ENCODE peak calls at places on chromosomes 11 and 22, in five cellular contexts. A is neural progenitor cell; I is CD8-positive, alpha-beta memory T cell; Q is OCI-LY7; R is body of pancreas. J is an unnamed sample.

GRCh38 chr22:40509401-40510134 is 127.0 kb downstream of the MRTFA start:
- DNase-seq in A (no peak), I (no peak), Q (no peak), R (peak), J (no peak)

GRCh38 chr11:70478194-70478890 is 80.0 kb downstream of the CTTN start:
- DNase-seq in A (no peak), I (no peak), Q (no peak), R (no peak), J (no peak)

GRCh38 chr11:46967962-46968361 is 31.4 kb downstream of the CSTPP1 start:
- DNase-seq in A (no peak), I (no peak), Q (no peak), R (no peak), J (no peak)

GRCh38 chr22:19879248-19879575 is 24.5 kb upstream of the GNB1L start:
- DNase-seq in A (no peak), I (no peak), Q (no peak), R (peak), J (no peak)

GRCh38 chr11:10605941-10606381 is 37.5 kb upstream of the LYVE1 start:
- DNase-seq in A (peak), I (no peak), Q (no peak), R (no peak), J (peak)

GRCh38 chr11:130163346-130164220 is 4.0 kb downstream of the ST14 start:
- DNase-seq in A (no peak), I (no peak), Q (peak), R (peak), J (no peak)

GRCh38 chr11:119338946-119339580 is 1.6 kb downstream of the C1QTNF5 start:
- DNase-seq in A (no peak), I (no peak), Q (no peak), R (no peak), J (no peak)

GRCh38 chr11:107859459-107860239 is 1.1 kb upstream of the SLC35F2 start:
- DNase-seq in A (peak), I (peak), Q (peak), R (peak), J (peak)

GRCh38 chr11:45646275-45646970 is 19.0 kb downstream of the CHST1 start:
- DNase-seq in A (peak), I (no peak), Q (peak), R (no peak), J (peak)

GRCh38 chr11:6693342-6694228 is 10.4 kb upstream of the MRPL17 start:
- DNase-seq in A (no peak), I (no peak), Q (no peak), R (no peak), J (peak)

GRCh38 chr11:85663080-85663729 is 1.7 kb downstream of the CREBZF start:
- DNase-seq in A (no peak), I (no peak), Q (peak), R (no peak), J (peak)

GRCh38 chr11:109302591-109303334 is 119.2 kb upstream of the C11orf87 start:
- DNase-seq in A (no peak), I (no peak), Q (no peak), R (no peak), J (no peak)

GRCh38 chr11:117618273-117618672 is 178.7 kb downstream of the DSCAML1 start:
- DNase-seq in A (no peak), I (no peak), Q (no peak), R (no peak), J (no peak)

GRCh38 chr11:114202011-114202609 is 94.1 kb upstream of the NNMT start:
- DNase-seq in A (no peak), I (no peak), Q (no peak), R (no peak), J (no peak)

GRCh38 chr11:68658097-68658496 is 26.2 kb upstream of the GAL start:
- DNase-seq in A (no peak), I (no peak), Q (no peak), R (no peak), J (no peak)

GRCh38 chr22:36991220-36991619 is 28.0 kb downstream of the TST start:
- DNase-seq in A (no peak), I (no peak), Q (no peak), R (no peak), J (no peak)

GRCh38 chr11:126419801-126420729 is 64.6 kb downstream of the ST3GAL4 start:
- DNase-seq in A (no peak), I (no peak), Q (peak), R (no peak), J (no peak)

GRCh38 chr22:28541137-28541536 is 138.5 kb downstream of the TTC28 start:
- DNase-seq in A (peak), I (no peak), Q (no peak), R (no peak), J (no peak)

GRCh38 chr11:20066783-20067156 is 93.5 kb downstream of the DBX1 start:
- DNase-seq in A (no peak), I (no peak), Q (no peak), R (no peak), J (no peak)

GRCh38 chr11:43282607-43283440 is 29.0 kb upstream of the API5 start:
- DNase-seq in A (peak), I (peak), Q (peak), R (peak), J (peak)

GRCh38 chr11:101129203-101129943 is at the start of gene PGR:
- DNase-seq in A (peak), I (no peak), Q (no peak), R (peak), J (peak)

GRCh38 chr11:24567380-24567779 is 70.5 kb downstream of the LUZP2 start:
- DNase-seq in A (no peak), I (no peak), Q (no peak), R (no peak), J (no peak)

DNA sequence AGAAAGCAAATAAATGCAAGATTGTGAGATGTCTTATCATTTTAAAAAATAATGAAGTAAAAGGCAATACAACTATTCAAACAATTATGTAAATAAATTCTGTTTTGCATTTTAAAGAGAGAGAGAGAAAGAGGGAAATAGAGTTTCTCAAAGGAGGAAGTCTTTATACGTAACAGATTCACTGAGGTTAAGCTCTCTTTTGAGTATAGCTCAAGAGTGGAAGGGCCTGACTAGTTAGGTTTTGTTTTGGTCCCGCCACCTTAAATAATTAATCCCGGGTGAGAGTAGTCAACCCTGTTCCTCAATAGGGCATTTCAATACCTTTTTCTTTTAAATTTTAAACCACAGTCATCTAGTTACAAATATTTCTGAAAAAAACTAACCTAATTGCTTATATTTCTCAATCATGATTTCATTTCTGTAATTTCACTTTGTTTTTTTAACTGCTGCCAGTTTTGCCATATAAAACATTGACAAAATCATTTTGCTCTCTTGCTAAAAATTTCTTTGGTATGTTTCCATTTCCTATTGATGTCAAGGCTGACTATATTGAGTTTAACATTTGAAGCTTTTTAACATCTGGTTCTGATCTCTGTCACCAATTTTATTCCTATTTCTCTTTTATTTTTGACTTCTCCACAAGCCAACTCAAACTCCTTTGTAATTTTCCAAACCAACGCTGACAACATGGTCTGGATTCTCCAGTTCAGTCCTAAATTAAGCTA is 10.2 kb downstream of the OR10D3 start:
- DNase-seq in A (peak), I (no peak), Q (no peak), R (no peak), J (no peak)
- H3K27ac ChIP-seq in A (no peak), I (no peak), Q (no peak), R (no peak), J (no peak)

GRCh38 chr11:79412761-79413160 is 28.1 kb downstream of the TENM4 start:
- DNase-seq in A (no peak), I (no peak), Q (no peak), R (no peak), J (no peak)
- H3K27ac ChIP-seq in A (no peak), I (no peak), Q (no peak), R (no peak), J (no peak)

GRCh38 chr22:27197071-27197470 is 539.7 kb downstream of the MIAT start:
- DNase-seq in A (no peak), I (no peak), Q (no peak), R (no peak), J (no peak)
- H3K27ac ChIP-seq in A (no peak), I (no peak), Q (no peak), R (no peak), J (no peak)

GRCh38 chr11:2390871-2391662 is 9.5 kb upstream of the TSSC4 start:
- DNase-seq in A (peak), I (no peak), Q (peak), R (no peak), J (peak)

GRCh38 chr11:2391663-2391975 is 8.9 kb upstream of the TSSC4 start:
- DNase-seq in A (no peak), I (no peak), Q (no peak), R (no peak), J (no peak)

GRCh38 chr11:2393111-2393868 is 7.3 kb upstream of the TSSC4 start:
- DNase-seq in A (no peak), I (no peak), Q (peak), R (no peak), J (no peak)

GRCh38 chr11:2393941-2394817 is 6.4 kb upstream of the TSSC4 start:
- DNase-seq in A (no peak), I (no peak), Q (peak), R (no peak), J (no peak)

DNA sequence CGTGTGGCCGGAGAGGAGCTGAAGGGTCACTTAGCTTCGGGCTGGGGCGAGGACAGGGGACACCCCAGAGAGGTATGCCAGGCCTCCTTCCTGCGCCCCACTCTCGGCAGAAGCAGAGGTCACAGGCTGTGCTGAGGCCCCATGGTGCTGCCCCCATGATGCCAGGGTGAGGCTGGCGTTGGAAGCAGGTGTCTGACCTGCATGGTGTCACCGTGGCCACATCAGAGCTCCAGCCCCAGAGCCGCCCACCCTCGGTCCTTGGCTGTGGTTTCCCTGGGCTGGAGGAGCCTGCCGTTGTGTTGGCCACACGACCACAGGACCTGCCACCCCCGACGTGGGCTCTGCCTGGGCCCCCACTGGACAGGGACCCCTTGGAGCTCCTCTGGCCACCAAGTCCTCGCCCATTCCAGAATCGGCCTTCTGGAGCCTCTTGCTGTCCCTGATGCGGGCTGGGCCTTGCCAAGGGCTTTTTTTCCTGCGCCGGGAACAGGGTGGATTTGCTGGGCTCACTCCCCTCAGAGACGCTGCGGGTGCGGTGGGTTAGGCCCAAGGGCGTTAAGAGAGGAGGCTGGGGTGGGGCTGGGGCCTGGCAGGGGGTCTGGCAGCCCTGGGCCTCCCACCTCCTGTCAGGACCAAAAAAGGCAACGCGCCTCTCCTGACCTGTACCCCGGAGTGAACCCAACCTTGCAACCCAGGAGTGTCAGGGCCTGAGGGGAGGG is 8.2 kb upstream of the TSSC4 start:
- DNase-seq in A (no peak), I (no peak), Q (no peak), R (no peak), J (no peak)
- H3K27ac ChIP-seq in A (no peak), I (no peak), Q (peak), R (no peak), J (no peak)

GRCh38 chr11:124977006-124977405 is 23.0 kb downstream of the CCDC15 start:
- DNase-seq in A (no peak), I (no peak), Q (no peak), R (no peak), J (peak)
- H3K27ac ChIP-seq in A (no peak), I (no peak), Q (no peak), R (no peak), J (no peak)

GRCh38 chr11:1776331-1776851 is 12.7 kb upstream of the CTSD start:
- DNase-seq in A (no peak), I (no peak), Q (no peak), R (no peak), J (no peak)
- H3K27ac ChIP-seq in A (no peak), I (no peak), Q (no peak), R (no peak), J (no peak)

GRCh38 chr11:124079631-124080318 is 35.5 kb upstream of the VWA5A start:
- DNase-seq in A (no peak), I (no peak), Q (no peak), R (no peak), J (no peak)

GRCh38 chr11:124075841-124076571 is 34.9 kb upstream of the OR10G7 start:
- DNase-seq in A (no peak), I (no peak), Q (no peak), R (no peak), J (peak)

GRCh38 chr11:124077266-124077665 is 36.1 kb upstream of the OR10G7 start:
- DNase-seq in A (no peak), I (no peak), Q (no peak), R (no peak), J (no peak)

GRCh38 chr11:124080319-124081001 is 34.8 kb upstream of the VWA5A start:
- DNase-seq in A (no peak), I (no peak), Q (no peak), R (no peak), J (no peak)

GRCh38 chr11:124078591-124078990 is 36.7 kb upstream of the VWA5A start:
- DNase-seq in A (no peak), I (no peak), Q (no peak), R (no peak), J (no peak)
- H3K27ac ChIP-seq in A (no peak), I (no peak), Q (no peak), R (no peak), J (no peak)

GRCh38 chr11:65636810-65637557 is 917 bp upstream of the SIPA1 start:
- DNase-seq in A (no peak), I (no peak), Q (no peak), R (no peak), J (no peak)

GRCh38 chr11:65636108-65636809 is 1.6 kb upstream of the SIPA1 start:
- DNase-seq in A (no peak), I (no peak), Q (no peak), R (no peak), J (no peak)

GRCh38 chr11:65634905-65635731 is 2.8 kb upstream of the SIPA1 start:
- DNase-seq in A (no peak), I (no peak), Q (no peak), R (no peak), J (no peak)

GRCh38 chr11:65639623-65640482 is 2.0 kb downstream of the SIPA1 start:
- DNase-seq in A (no peak), I (peak), Q (peak), R (no peak), J (no peak)

DNA sequence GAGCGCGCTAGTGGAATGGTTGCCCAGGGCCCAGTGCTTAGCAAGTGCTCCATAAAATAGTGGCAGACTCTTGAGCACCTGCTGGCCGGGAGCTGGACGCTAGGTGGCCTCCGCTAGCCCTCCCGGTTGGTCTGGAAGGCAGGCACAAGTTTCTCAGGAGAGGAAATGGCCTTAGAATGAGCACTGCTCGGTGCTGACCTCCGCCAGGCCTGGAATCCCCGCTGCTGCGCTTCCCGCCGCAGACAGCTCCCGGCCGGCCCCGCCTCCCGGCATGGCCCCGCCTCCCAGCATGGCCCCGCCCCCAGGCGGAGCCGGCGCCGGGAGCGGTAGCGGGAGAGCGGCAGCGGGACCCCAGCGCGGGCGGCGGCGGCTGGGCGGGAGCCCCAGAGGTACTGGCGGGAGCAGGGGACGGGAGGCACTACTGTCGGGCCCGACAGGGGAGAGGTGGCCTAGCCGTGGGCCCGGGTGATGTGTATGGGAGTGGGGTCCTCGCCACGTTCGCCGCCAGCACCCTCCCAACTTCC is at the start of gene SIPA1:
- DNase-seq in A (peak), I (peak), Q (peak), R (peak), J (peak)
- H3K27ac ChIP-seq in A (peak), I (peak), Q (peak), R (peak), J (peak)

GRCh38 chr11:1560011-1560579 is 12.0 kb downstream of the DUSP8 start:
- DNase-seq in A (no peak), I (no peak), Q (no peak), R (no peak), J (no peak)

GRCh38 chr11:1561955-1562354 is 10.1 kb downstream of the DUSP8 start:
- DNase-seq in A (no peak), I (no peak), Q (no peak), R (no peak), J (no peak)

GRCh38 chr11:1561266-1561665 is 10.8 kb downstream of the DUSP8 start:
- DNase-seq in A (no peak), I (no peak), Q (no peak), R (no peak), J (no peak)

GRCh38 chr11:1559103-1559951 is 12.7 kb downstream of the DUSP8 start:
- DNase-seq in A (peak), I (no peak), Q (no peak), R (peak), J (no peak)

DNA sequence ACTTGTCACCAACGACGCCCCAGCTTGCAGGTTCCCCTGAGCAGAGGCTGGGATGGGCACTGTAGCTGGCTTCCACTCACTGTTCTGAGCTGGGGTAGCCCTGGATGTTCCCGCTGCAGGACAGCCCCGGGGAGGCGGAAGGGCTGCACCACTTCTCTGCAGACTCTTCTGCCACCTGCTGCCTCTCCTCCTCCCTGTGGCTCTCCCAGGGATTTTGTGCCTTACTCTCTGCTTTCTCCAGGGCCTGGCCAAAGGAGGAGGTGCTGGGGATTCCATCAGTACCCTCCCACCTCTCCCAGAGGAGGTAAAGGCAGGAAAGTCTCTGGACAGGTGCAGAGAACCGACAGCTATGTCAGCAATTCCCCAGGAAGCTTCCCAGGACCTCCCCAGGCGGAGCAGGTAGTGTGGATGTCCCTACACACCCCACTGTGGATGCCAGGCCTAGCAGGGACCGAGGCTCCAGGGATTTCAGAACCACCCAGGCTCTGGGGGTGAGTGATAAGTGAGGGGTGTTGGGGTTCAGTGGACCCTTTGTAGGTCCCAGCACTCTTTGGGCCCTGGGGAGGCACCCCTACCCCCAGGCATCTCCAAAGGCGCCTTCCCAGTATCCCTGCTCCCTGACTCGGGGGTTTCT is 11.3 kb downstream of the DUSP8 start:
- DNase-seq in A (no peak), I (no peak), Q (no peak), R (no peak), J (no peak)
- H3K27ac ChIP-seq in A (no peak), I (no peak), Q (no peak), R (peak), J (no peak)

DNA sequence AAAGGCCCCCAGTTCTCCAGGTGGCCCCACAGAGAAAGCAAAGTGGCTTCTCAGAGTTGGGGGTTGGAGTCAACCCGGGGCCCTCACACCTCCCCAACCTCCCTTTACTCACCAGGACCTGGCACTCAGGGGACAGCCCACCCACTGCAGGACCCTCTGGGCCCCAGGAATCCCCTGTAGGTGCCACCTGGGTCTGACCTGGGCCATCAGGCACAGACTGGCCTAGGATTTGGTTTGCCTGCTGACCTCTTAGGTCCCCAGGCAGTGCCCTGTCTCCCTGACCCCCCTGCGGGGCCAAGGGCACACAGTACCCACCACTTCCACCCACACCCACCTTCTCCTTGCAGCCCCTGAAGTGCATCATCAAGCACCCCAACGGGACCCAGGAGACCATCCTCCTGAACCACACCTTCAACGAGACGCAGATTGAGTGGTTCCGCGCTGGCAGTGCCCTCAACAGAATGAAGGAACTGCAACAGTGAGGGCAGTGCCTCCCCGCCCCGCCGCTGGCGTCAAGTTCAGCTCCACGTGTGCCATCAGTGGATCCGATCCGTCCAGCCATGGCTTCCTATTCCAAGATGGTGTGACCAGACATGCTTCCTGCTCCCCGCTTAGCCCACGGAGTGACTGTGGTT is 16.0 kb downstream of the POLR3H start:
- DNase-seq in A (no peak), I (no peak), Q (no peak), R (no peak), J (no peak)
- H3K27ac ChIP-seq in A (no peak), I (no peak), Q (no peak), R (no peak), J (peak)